ENCODE peak calls at places on chromosomes 16 and 17, in seven cellular contexts. T is AG10803; D is NCI-H446 treated with DMSO at 0.1 percent for 48 hours; A is stimulated activated naive CD8-positive, alpha-beta T cell treated with anti-CD3 and anti-CD28 coated beads, Interleukin-15, amount 100 ng/mL, for 72 hours; Z is stimulated activated CD4-positive, alpha-beta T cell treated with anti-CD3 and anti-CD28 coated beads, Interleukin-2, amount 100 ng/mL, for 24 hours; G is cardiac fibroblast; N is PC-3. E is an unnamed sample.

GRCh38 chr16:66650707-66651473 is 45.7 kb downstream of the CMTM4 start:
- DNase-seq in T (peak), D (peak), A (peak), Z (peak), G (peak), N (peak), E (peak)

GRCh38 chr17:32302860-32303649 is 37.4 kb downstream of the RHBDL3 start:
- DNase-seq in T (no peak), D (no peak), A (no peak), Z (no peak), G (no peak), N (no peak), E (no peak)

GRCh38 chr16:85123891-85124635 is 11.8 kb upstream of the CIBAR2 start:
- DNase-seq in T (peak), D (no peak), A (no peak), Z (no peak), G (peak), N (peak), E (no peak)

GRCh38 chr17:45640141-45640850 is 143.8 kb upstream of the CRHR1 start:
- DNase-seq in T (peak), D (no peak), A (peak), Z (peak), G (peak), N (peak), E (peak)

GRCh38 chr16:11560701-11561439 is 25.8 kb downstream of the LITAF start:
- DNase-seq in T (no peak), D (no peak), A (peak), Z (peak), G (peak), N (no peak), E (no peak)

GRCh38 chr17:81057079-81057730 is 22.3 kb downstream of the BAIAP2 start:
- DNase-seq in T (no peak), D (no peak), A (no peak), Z (no peak), G (peak), N (peak), E (no peak)

GRCh38 chr17:78081551-78081950 is 47.0 kb downstream of the TMC6 start:
- DNase-seq in T (no peak), D (no peak), A (no peak), Z (no peak), G (no peak), N (no peak), E (no peak)

GRCh38 chr17:21304091-21304490 is 19.6 kb downstream of the MAP2K3 start:
- DNase-seq in T (no peak), D (no peak), A (no peak), Z (no peak), G (no peak), N (no peak), E (no peak)

GRCh38 chr17:9456265-9456664 is 119.4 kb downstream of the STX8 start:
- DNase-seq in T (no peak), D (no peak), A (no peak), Z (no peak), G (no peak), N (no peak), E (no peak)

GRCh38 chr17:29076722-29077121 is 33.8 kb downstream of the PIPOX start:
- DNase-seq in T (no peak), D (no peak), A (no peak), Z (no peak), G (no peak), N (no peak), E (no peak)

GRCh38 chr17:55201609-55201932 is 63.2 kb upstream of the HLF start:
- DNase-seq in T (no peak), D (no peak), A (no peak), Z (no peak), G (no peak), N (no peak), E (no peak)

GRCh38 chr17:55296171-55296695 is 31.5 kb downstream of the HLF start:
- DNase-seq in T (no peak), D (no peak), A (no peak), Z (no peak), G (no peak), N (no peak), E (no peak)

GRCh38 chr17:40926341-40926740 is 11.1 kb downstream of the KRT23 start:
- DNase-seq in T (no peak), D (no peak), A (no peak), Z (no peak), G (no peak), N (no peak), E (no peak)

GRCh38 chr17:73010414-73010813 is 82.1 kb downstream of the SLC39A11 start:
- DNase-seq in T (no peak), D (no peak), A (no peak), Z (no peak), G (no peak), N (no peak), E (no peak)

GRCh38 chr17:81859906-81860755 is at the start of gene P4HB:
- DNase-seq in T (no peak), D (no peak), A (peak), Z (peak), G (peak), N (no peak), E (no peak)

GRCh38 chr17:38824899-38825761 is at the start of gene CWC25:
- DNase-seq in T (peak), D (peak), A (peak), Z (peak), G (peak), N (peak), E (peak)

GRCh38 chr17:81513669-81514484 is 1.3 kb upstream of the ACTG1 start:
- DNase-seq in T (peak), D (no peak), A (peak), Z (peak), G (peak), N (peak), E (peak)

GRCh38 chr16:17832738-17833137 is 362.0 kb upstream of the XYLT1 start:
- DNase-seq in T (no peak), D (no peak), A (no peak), Z (no peak), G (no peak), N (no peak), E (no peak)

GRCh38 chr17:250487-251300 is 69.2 kb upstream of the DOC2B start:
- DNase-seq in T (no peak), D (no peak), A (peak), Z (no peak), G (no peak), N (no peak), E (no peak)

GRCh38 chr16:69861276-69862030 is 89.7 kb upstream of the CLEC18A start:
- DNase-seq in T (peak), D (no peak), A (no peak), Z (no peak), G (peak), N (no peak), E (no peak)

GRCh38 chr17:44083250-44083849 is 12.8 kb downstream of the G6PC3 start:
- DNase-seq in T (no peak), D (no peak), A (no peak), Z (no peak), G (no peak), N (peak), E (no peak)

GRCh38 chr17:8855477-8856204 is 11.8 kb downstream of the PIK3R6 start:
- DNase-seq in T (peak), D (no peak), A (no peak), Z (no peak), G (no peak), N (no peak), E (peak)

GRCh38 chr16:46894011-46894672 is 10.0 kb downstream of the GPT2 start:
- DNase-seq in T (peak), D (no peak), A (no peak), Z (no peak), G (peak), N (no peak), E (no peak)

E was measured in stimulated activated naive B cell treated with anti-CD40 and anti-IgM and Interleukin-4, amounts not matched to agents 10 μg/mL and 1 μg/mL and 100 μg/mL, for 72 hours.